ENCODE peak calls at places on chromosomes 13 and 19, in eight cellular contexts. One of them, this sample, is unnamed. For H3K36me3, the result is how much of the 10 kb centered on the place peaks cover.

GRCh38 chr19:34173145-34173956 is 1.0 kb downstream of the LSM14A start:
- DNase-seq in K562: no peak
- DNase-seq in stomach: peak
- DNase-seq in sigmoid colon: no peak
- DNase-seq in transverse colon: peak
- DNase-seq in tibial nerve: peak
- DNase-seq in GM12878: no peak
- DNase-seq in H1: peak
- DNase-seq in this sample: peak

GRCh38 chr19:33388817-33389573 is 15.5 kb downstream of the CEBPG start:
- DNase-seq in K562: no peak
- DNase-seq in stomach: no peak
- DNase-seq in sigmoid colon: peak
- DNase-seq in transverse colon: no peak
- DNase-seq in tibial nerve: no peak
- DNase-seq in GM12878: no peak
- DNase-seq in H1: no peak
- DNase-seq in this sample: no peak

GRCh38 chr13:20489185-20489820 is 36.4 kb downstream of the CRYL1 start:
- DNase-seq in K562: no peak
- DNase-seq in stomach: peak
- DNase-seq in sigmoid colon: no peak
- DNase-seq in transverse colon: peak
- DNase-seq in tibial nerve: peak
- DNase-seq in GM12878: no peak
- DNase-seq in H1: no peak
- DNase-seq in this sample: no peak

GRCh38 chr13:31920301-31920818 is 111.2 kb upstream of the FRY start:
- DNase-seq in K562: no peak
- DNase-seq in stomach: no peak
- DNase-seq in sigmoid colon: no peak
- DNase-seq in transverse colon: no peak
- DNase-seq in tibial nerve: peak
- DNase-seq in GM12878: no peak
- DNase-seq in H1: no peak
- DNase-seq in this sample: no peak

GRCh38 chr13:46339035-46339666 is 47.9 kb downstream of the RUBCNL start:
- DNase-seq in K562: no peak
- DNase-seq in stomach: no peak
- DNase-seq in sigmoid colon: no peak
- DNase-seq in transverse colon: peak
- DNase-seq in tibial nerve: peak
- DNase-seq in GM12878: peak
- DNase-seq in H1: no peak
- DNase-seq in this sample: no peak

GRCh38 chr19:15471639-15472101 is 7.3 kb upstream of the RASAL3 start:
- DNase-seq in K562: peak
- DNase-seq in stomach: no peak
- DNase-seq in sigmoid colon: peak
- DNase-seq in transverse colon: no peak
- DNase-seq in tibial nerve: no peak
- DNase-seq in GM12878: no peak
- DNase-seq in H1: no peak
- DNase-seq in this sample: no peak

GRCh38 chr13:61410669-61411297 is 4.9 kb downstream of the PCDH20 start:
- DNase-seq in K562: no peak
- DNase-seq in stomach: no peak
- DNase-seq in sigmoid colon: no peak
- DNase-seq in transverse colon: no peak
- DNase-seq in tibial nerve: no peak
- DNase-seq in GM12878: no peak
- DNase-seq in H1: no peak
- DNase-seq in this sample: no peak

GRCh38 chr13:110185696-110186095 is 121.3 kb downstream of the COL4A1 start:
- DNase-seq in K562: no peak
- DNase-seq in stomach: no peak
- DNase-seq in sigmoid colon: peak
- DNase-seq in transverse colon: no peak
- DNase-seq in tibial nerve: no peak
- DNase-seq in GM12878: no peak
- DNase-seq in H1: no peak
- DNase-seq in this sample: no peak

GRCh38 chr13:38868399-38868798 is 122.2 kb downstream of the STOML3 start:
- DNase-seq in K562: no peak
- DNase-seq in stomach: no peak
- DNase-seq in sigmoid colon: no peak
- DNase-seq in transverse colon: no peak
- DNase-seq in tibial nerve: no peak
- DNase-seq in GM12878: no peak
- DNase-seq in H1: no peak
- DNase-seq in this sample: no peak

GRCh38 chr13:66001136-66001535 is 1229.0 kb downstream of the PCDH9 start:
- DNase-seq in K562: no peak
- DNase-seq in stomach: no peak
- DNase-seq in sigmoid colon: no peak
- DNase-seq in transverse colon: no peak
- DNase-seq in tibial nerve: no peak
- DNase-seq in GM12878: no peak
- DNase-seq in H1: no peak
- DNase-seq in this sample: no peak

GRCh38 chr19:36139473-36140288 is at the start of gene CAPNS1:
- DNase-seq in K562: peak
- DNase-seq in stomach: peak
- DNase-seq in sigmoid colon: peak
- DNase-seq in transverse colon: peak
- DNase-seq in tibial nerve: peak
- DNase-seq in GM12878: peak
- DNase-seq in H1: peak
- DNase-seq in this sample: peak

GRCh38 chr13:27338816-27339215 is 68.2 kb downstream of the RASL11A start:
- DNase-seq in K562: peak
- DNase-seq in stomach: no peak
- DNase-seq in sigmoid colon: no peak
- DNase-seq in transverse colon: no peak
- DNase-seq in tibial nerve: no peak
- DNase-seq in GM12878: no peak
- DNase-seq in H1: no peak
- DNase-seq in this sample: no peak

GRCh38 chr13:108463365-108463764 is 166.0 kb upstream of the MYO16 start:
- DNase-seq in K562: no peak
- DNase-seq in stomach: no peak
- DNase-seq in sigmoid colon: no peak
- DNase-seq in transverse colon: no peak
- DNase-seq in tibial nerve: no peak
- DNase-seq in GM12878: peak
- DNase-seq in H1: no peak
- DNase-seq in this sample: no peak

GRCh38 chr19:44878119-44878865 is 12.8 kb upstream of the TOMM40 start:
- DNase-seq in K562: no peak
- DNase-seq in stomach: no peak
- DNase-seq in sigmoid colon: no peak
- DNase-seq in transverse colon: no peak
- DNase-seq in tibial nerve: no peak
- DNase-seq in GM12878: no peak
- DNase-seq in H1: no peak
- DNase-seq in this sample: no peak
- TF ChIP-seq EP300 in K562: no peak
- TF ChIP-seq EP300 in stomach: no peak
- TF ChIP-seq EP300 in sigmoid colon: no peak
- TF ChIP-seq EP300 in transverse colon: no peak
- TF ChIP-seq EP300 in tibial nerve: no peak
- TF ChIP-seq EP300 in GM12878: no peak
- TF ChIP-seq EP300 in H1: no peak
- TF ChIP-seq EP300 in this sample: no peak

GRCh38 chr13:102291587-102292218 is 110.1 kb downstream of the FGF14 start:
- DNase-seq in K562: no peak
- DNase-seq in stomach: no peak
- DNase-seq in sigmoid colon: no peak
- DNase-seq in transverse colon: no peak
- DNase-seq in tibial nerve: no peak
- DNase-seq in GM12878: no peak
- DNase-seq in H1: no peak
- DNase-seq in this sample: no peak
- TF ChIP-seq POLR2A in K562: no peak
- TF ChIP-seq POLR2A in stomach: no peak
- TF ChIP-seq POLR2A in sigmoid colon: no peak
- TF ChIP-seq POLR2A in transverse colon: no peak
- TF ChIP-seq POLR2A in tibial nerve: no peak
- TF ChIP-seq POLR2A in GM12878: no peak
- TF ChIP-seq POLR2A in H1: no peak
- TF ChIP-seq POLR2A in this sample: no peak

DNA sequence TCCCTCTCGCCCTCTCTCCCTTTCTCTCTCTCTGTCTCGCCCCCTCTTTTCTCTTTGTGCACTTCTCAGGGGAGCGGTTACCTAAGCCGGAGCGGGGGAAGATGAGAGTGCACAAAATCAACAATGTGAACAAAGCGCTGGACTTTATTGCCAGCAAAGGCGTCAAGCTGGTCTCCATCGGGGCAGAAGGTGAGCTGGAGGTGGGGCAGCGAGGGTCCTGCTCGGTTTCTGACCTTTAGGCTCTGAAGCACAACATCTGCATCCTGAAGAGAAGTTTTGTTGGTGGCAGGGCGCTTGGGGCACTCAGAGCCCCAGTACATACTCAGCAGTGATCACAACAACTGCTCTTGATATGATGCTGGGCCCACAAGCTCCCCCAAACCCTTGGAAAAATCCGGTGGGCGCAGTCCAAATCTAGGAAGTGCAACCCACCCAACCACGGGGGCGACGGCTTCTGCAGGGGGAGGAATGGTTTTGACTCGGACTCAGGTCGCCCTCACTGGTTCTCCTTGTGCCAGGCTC is 43.3 kb downstream of the CAPN12 start:
- DNase-seq in K562: no peak
- DNase-seq in stomach: no peak
- DNase-seq in sigmoid colon: no peak
- DNase-seq in transverse colon: no peak
- DNase-seq in tibial nerve: no peak
- DNase-seq in GM12878: no peak
- DNase-seq in H1: no peak
- DNase-seq in this sample: no peak
- H3K36me3 ChIP-seq in K562: half or more
- H3K36me3 ChIP-seq in stomach: half or more
- H3K36me3 ChIP-seq in sigmoid colon: under half
- H3K36me3 ChIP-seq in transverse colon: under half
- H3K36me3 ChIP-seq in tibial nerve: under half
- H3K36me3 ChIP-seq in GM12878: under half
- H3K36me3 ChIP-seq in H1: under half
- H3K36me3 ChIP-seq in this sample: under half

GRCh38 chr13:113121183-113121927 is 1.2 kb upstream of the F10 start:
- DNase-seq in K562: no peak
- DNase-seq in stomach: no peak
- DNase-seq in sigmoid colon: no peak
- DNase-seq in transverse colon: no peak
- DNase-seq in tibial nerve: no peak
- DNase-seq in GM12878: no peak
- DNase-seq in H1: no peak
- DNase-seq in this sample: no peak
- TF ChIP-seq EP300 in K562: no peak
- TF ChIP-seq EP300 in stomach: no peak
- TF ChIP-seq EP300 in sigmoid colon: no peak
- TF ChIP-seq EP300 in transverse colon: no peak
- TF ChIP-seq EP300 in tibial nerve: no peak
- TF ChIP-seq EP300 in GM12878: no peak
- TF ChIP-seq EP300 in H1: no peak
- TF ChIP-seq EP300 in this sample: no peak

GRCh38 chr13:79547211-79547610 is 66.3 kb downstream of the NDFIP2 start:
- DNase-seq in K562: no peak
- DNase-seq in stomach: no peak
- DNase-seq in sigmoid colon: no peak
- DNase-seq in transverse colon: no peak
- DNase-seq in tibial nerve: no peak
- DNase-seq in GM12878: no peak
- DNase-seq in H1: no peak
- DNase-seq in this sample: no peak
- TF ChIP-seq POLR2A in K562: no peak
- TF ChIP-seq POLR2A in stomach: no peak
- TF ChIP-seq POLR2A in sigmoid colon: no peak
- TF ChIP-seq POLR2A in transverse colon: no peak
- TF ChIP-seq POLR2A in tibial nerve: no peak
- TF ChIP-seq POLR2A in GM12878: no peak
- TF ChIP-seq POLR2A in H1: no peak
- TF ChIP-seq POLR2A in this sample: no peak

GRCh38 chr19:1418494-1418775 is 11.0 kb downstream of the DAZAP1 start:
- DNase-seq in K562: no peak
- DNase-seq in stomach: no peak
- DNase-seq in sigmoid colon: no peak
- DNase-seq in transverse colon: no peak
- DNase-seq in tibial nerve: no peak
- DNase-seq in GM12878: no peak
- DNase-seq in H1: no peak
- DNase-seq in this sample: no peak

GRCh38 chr19:1417681-1418493 is 10.5 kb downstream of the DAZAP1 start:
- DNase-seq in K562: no peak
- DNase-seq in stomach: no peak
- DNase-seq in sigmoid colon: no peak
- DNase-seq in transverse colon: no peak
- DNase-seq in tibial nerve: no peak
- DNase-seq in GM12878: no peak
- DNase-seq in H1: no peak
- DNase-seq in this sample: no peak

GRCh38 chr19:1417145-1417544 is 9.8 kb downstream of the DAZAP1 start:
- DNase-seq in K562: no peak
- DNase-seq in stomach: no peak
- DNase-seq in sigmoid colon: no peak
- DNase-seq in transverse colon: no peak
- DNase-seq in tibial nerve: no peak
- DNase-seq in GM12878: no peak
- DNase-seq in H1: no peak
- DNase-seq in this sample: no peak

GRCh38 chr19:1418951-1419735 is 11.8 kb downstream of the DAZAP1 start:
- DNase-seq in K562: no peak
- DNase-seq in stomach: no peak
- DNase-seq in sigmoid colon: no peak
- DNase-seq in transverse colon: no peak
- DNase-seq in tibial nerve: no peak
- DNase-seq in GM12878: no peak
- DNase-seq in H1: no peak
- DNase-seq in this sample: no peak

GRCh38 chr19:1416014-1416841 is 8.8 kb downstream of the DAZAP1 start:
- DNase-seq in K562: no peak
- DNase-seq in stomach: no peak
- DNase-seq in sigmoid colon: no peak
- DNase-seq in transverse colon: no peak
- DNase-seq in tibial nerve: no peak
- DNase-seq in GM12878: no peak
- DNase-seq in H1: no peak
- DNase-seq in this sample: peak
- H3K36me3 ChIP-seq in K562: half or more
- H3K36me3 ChIP-seq in stomach: under half
- H3K36me3 ChIP-seq in sigmoid colon: under half
- H3K36me3 ChIP-seq in transverse colon: under half
- H3K36me3 ChIP-seq in tibial nerve: under half
- H3K36me3 ChIP-seq in GM12878: under half
- H3K36me3 ChIP-seq in H1: under half
- H3K36me3 ChIP-seq in this sample: under half

GRCh38 chr13:75787249-75787940 is 151.3 kb downstream of the LMO7 start:
- DNase-seq in K562: no peak
- DNase-seq in stomach: no peak
- DNase-seq in sigmoid colon: no peak
- DNase-seq in transverse colon: no peak
- DNase-seq in tibial nerve: no peak
- DNase-seq in GM12878: no peak
- DNase-seq in H1: no peak
- DNase-seq in this sample: no peak
- TF ChIP-seq EP300 in K562: no peak
- TF ChIP-seq EP300 in stomach: no peak
- TF ChIP-seq EP300 in sigmoid colon: no peak
- TF ChIP-seq EP300 in transverse colon: no peak
- TF ChIP-seq EP300 in tibial nerve: no peak
- TF ChIP-seq EP300 in GM12878: no peak
- TF ChIP-seq EP300 in H1: no peak
- TF ChIP-seq EP300 in this sample: no peak

GRCh38 chr19:10315335-10316214 is at the start of gene FDX2:
- DNase-seq in K562: peak
- DNase-seq in stomach: peak
- DNase-seq in sigmoid colon: peak
- DNase-seq in transverse colon: peak
- DNase-seq in tibial nerve: peak
- DNase-seq in GM12878: peak
- DNase-seq in H1: peak
- DNase-seq in this sample: peak
- TF ChIP-seq POLR2A in K562: peak
- TF ChIP-seq POLR2A in stomach: no peak
- TF ChIP-seq POLR2A in sigmoid colon: no peak
- TF ChIP-seq POLR2A in transverse colon: peak
- TF ChIP-seq POLR2A in tibial nerve: no peak
- TF ChIP-seq POLR2A in GM12878: peak
- TF ChIP-seq POLR2A in H1: peak
- TF ChIP-seq POLR2A in this sample: peak

This sample was measured in ovary.